ENCODE peak calls at places on chromosomes 6 and 20, in four cellular contexts. One of them, this sample, is unnamed.

GRCh38 chr6:131125431-131125830 is 9.8 kb upstream of the AKAP7 start:
- DNase-seq in HCT116: no peak
- DNase-seq in K562: no peak
- DNase-seq in HepG2: no peak
- DNase-seq in this sample: no peak

GRCh38 chr20:63750807-63751470 is 11.4 kb downstream of the SLC2A4RG start:
- DNase-seq in HepG2: no peak
- DNase-seq in HCT116: no peak
- DNase-seq in K562: peak; percentile 45
- DNase-seq in this sample: no peak

GRCh38 chr6:14664616-14665315 is 547.2 kb downstream of the CD83 start:
- DNase-seq in HCT116: no peak
- DNase-seq in HepG2: no peak
- DNase-seq in K562: no peak
- DNase-seq in this sample: no peak

GRCh38 chr6:99138445-99138844 is 190.7 kb upstream of the FBXL4 start:
- DNase-seq in K562: no peak
- DNase-seq in HepG2: no peak
- DNase-seq in HCT116: no peak
- DNase-seq in this sample: no peak

GRCh38 chr6:133456934-133457333 is 215.8 kb downstream of the EYA4 start:
- DNase-seq in HCT116: no peak
- DNase-seq in K562: no peak
- DNase-seq in HepG2: no peak
- DNase-seq in this sample: no peak

GRCh38 chr6:78746457-78746856 is 120.9 kb upstream of the IRAK1BP1 start:
- DNase-seq in K562: no peak
- DNase-seq in HCT116: no peak
- DNase-seq in HepG2: no peak
- DNase-seq in this sample: no peak

GRCh38 chr6:148347076-148348054 is 4.7 kb downstream of the SASH1 start:
- DNase-seq in HepG2: no peak
- DNase-seq in K562: no peak
- DNase-seq in HCT116: no peak
- DNase-seq in this sample: no peak

GRCh38 chr6:43669922-43670622 is 17.5 kb downstream of the MRPS18A start:
- DNase-seq in K562: peak; percentile 76
- DNase-seq in HepG2: no peak
- DNase-seq in HCT116: no peak
- DNase-seq in this sample: no peak

GRCh38 chr20:57398231-57398821 is 7.1 kb downstream of the RBM38 start:
- DNase-seq in HCT116: no peak
- DNase-seq in K562: no peak
- DNase-seq in HepG2: no peak
- DNase-seq in this sample: no peak

GRCh38 chr20:63215101-63216040 is 560 bp downstream of the YTHDF1 start:
- DNase-seq in HCT116: no peak
- DNase-seq in HepG2: peak; percentile 79
- DNase-seq in K562: peak; percentile 68
- DNase-seq in this sample: no peak

GRCh38 chr6:228881-229651 is 63.2 kb upstream of the DUSP22 start:
- DNase-seq in K562: no peak
- DNase-seq in HCT116: no peak
- DNase-seq in HepG2: no peak
- DNase-seq in this sample: no peak

DNA sequence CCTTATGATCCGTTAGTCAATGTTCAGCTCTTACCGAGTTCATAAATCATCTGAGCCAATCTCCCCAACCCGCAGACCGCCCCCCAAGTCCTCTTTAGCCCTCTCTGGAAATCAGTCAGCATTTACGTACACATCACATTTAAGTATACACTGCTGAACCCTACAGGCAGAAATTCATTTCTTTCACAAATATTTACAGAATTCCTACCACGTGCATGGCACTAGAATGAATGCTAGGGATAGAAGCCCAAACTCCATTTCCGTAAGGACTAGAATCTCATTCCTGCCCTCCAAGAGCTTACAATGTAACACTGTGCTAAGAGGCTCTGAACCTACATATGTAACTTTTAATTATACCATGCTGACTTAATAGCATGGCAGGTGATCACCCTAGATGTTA is 1.8 kb downstream of the OSER1 start:
- DNase-seq in HCT116: no peak
- DNase-seq in HepG2: peak; percentile 82
- DNase-seq in K562: peak; percentile 25
- DNase-seq in this sample: no peak
- TF ChIP-seq TCF7L2 in HCT116: no peak
- TF ChIP-seq TCF7L2 in HepG2: no peak
- TF ChIP-seq TCF7L2 in K562: no peak
- TF ChIP-seq TCF7L2 in this sample: no peak

DNA sequence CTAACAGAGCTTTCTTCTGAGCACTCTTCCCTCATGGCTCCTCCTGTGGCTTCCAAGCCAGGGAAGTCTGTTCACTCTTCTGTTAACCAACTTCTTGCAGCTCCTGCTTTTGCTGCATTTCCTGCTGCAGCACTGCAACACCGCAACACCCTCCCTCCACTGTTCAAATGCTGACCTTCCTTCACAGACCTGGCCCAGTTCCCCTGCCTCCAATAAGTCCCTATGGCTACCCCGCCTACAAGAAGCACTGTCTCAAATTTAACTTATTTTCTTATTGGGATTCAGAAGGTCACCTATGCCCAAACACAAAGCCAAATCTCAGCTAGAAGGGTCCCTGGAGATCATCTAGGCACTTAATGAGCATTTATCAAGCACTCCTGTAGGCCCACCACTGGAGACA is 44.6 kb downstream of the ELMO2 start:
- DNase-seq in K562: no peak
- DNase-seq in HCT116: no peak
- DNase-seq in HepG2: no peak
- DNase-seq in this sample: no peak
- H3K4me3 ChIP-seq in K562: no peak overlapping the region
- H3K4me3 ChIP-seq in HCT116: no peak overlapping the region
- H3K4me3 ChIP-seq in HepG2: no peak overlapping the region
- H3K4me3 ChIP-seq in this sample: no peak overlapping the region

GRCh38 chr20:36614781-36615557 is 9.4 kb downstream of the RAB5IF start:
- DNase-seq in HepG2: no peak
- DNase-seq in HCT116: no peak
- DNase-seq in K562: no peak
- DNase-seq in this sample: no peak
- TF ChIP-seq TCF7L2 in HepG2: no peak
- TF ChIP-seq TCF7L2 in HCT116: no peak
- TF ChIP-seq TCF7L2 in K562: no peak
- TF ChIP-seq TCF7L2 in this sample: no peak

GRCh38 chr6:154319231-154319858 is 37.3 kb downstream of the IPCEF1 start:
- DNase-seq in HepG2: no peak
- DNase-seq in K562: no peak
- DNase-seq in HCT116: no peak
- DNase-seq in this sample: no peak
- H3K4me3 ChIP-seq in HepG2: no peak overlapping the region
- H3K4me3 ChIP-seq in K562: no peak overlapping the region
- H3K4me3 ChIP-seq in HCT116: no peak overlapping the region
- H3K4me3 ChIP-seq in this sample: no peak overlapping the region

GRCh38 chr20:1906361-1907051 is 11.3 kb downstream of the SIRPA start:
- DNase-seq in HepG2: no peak
- DNase-seq in HCT116: no peak
- DNase-seq in K562: no peak
- DNase-seq in this sample: no peak
- TF ChIP-seq TCF7L2 in HepG2: no peak
- TF ChIP-seq TCF7L2 in HCT116: no peak
- TF ChIP-seq TCF7L2 in K562: no peak
- TF ChIP-seq TCF7L2 in this sample: no peak

GRCh38 chr20:16366548-16366947 is 206.7 kb downstream of the KIF16B start:
- DNase-seq in K562: no peak
- DNase-seq in HepG2: no peak
- DNase-seq in HCT116: no peak
- DNase-seq in this sample: no peak

GRCh38 chr20:16363832-16364687 is 209.2 kb downstream of the KIF16B start:
- DNase-seq in HCT116: no peak
- DNase-seq in HepG2: no peak
- DNase-seq in K562: no peak
- DNase-seq in this sample: no peak

GRCh38 chr20:16360668-16361067 is 212.6 kb downstream of the KIF16B start:
- DNase-seq in HepG2: no peak
- DNase-seq in K562: no peak
- DNase-seq in HCT116: no peak
- DNase-seq in this sample: no peak

GRCh38 chr20:16367948-16368560 is 205.2 kb downstream of the KIF16B start:
- DNase-seq in K562: no peak
- DNase-seq in HepG2: no peak
- DNase-seq in HCT116: no peak
- DNase-seq in this sample: no peak

GRCh38 chr20:16362642-16363041 is 210.6 kb downstream of the KIF16B start:
- DNase-seq in HCT116: no peak
- DNase-seq in K562: no peak
- DNase-seq in HepG2: no peak
- DNase-seq in this sample: no peak
- H3K4me3 ChIP-seq in HCT116: no peak overlapping the region
- H3K4me3 ChIP-seq in K562: no peak overlapping the region
- H3K4me3 ChIP-seq in HepG2: no peak overlapping the region
- H3K4me3 ChIP-seq in this sample: no peak overlapping the region

GRCh38 chr6:15677822-15678221 is 15.0 kb upstream of the DTNBP1 start:
- DNase-seq in K562: no peak
- DNase-seq in HCT116: no peak
- DNase-seq in HepG2: no peak
- DNase-seq in this sample: no peak
- TF ChIP-seq TCF7L2 in K562: no peak
- TF ChIP-seq TCF7L2 in HCT116: no peak
- TF ChIP-seq TCF7L2 in HepG2: no peak
- TF ChIP-seq TCF7L2 in this sample: no peak

GRCh38 chr6:4974962-4975361 is 28.9 kb downstream of the RPP40 start:
- DNase-seq in K562: no peak
- DNase-seq in HepG2: no peak
- DNase-seq in HCT116: no peak
- DNase-seq in this sample: no peak

GRCh38 chr6:4971851-4972250 is 32.0 kb downstream of the RPP40 start:
- DNase-seq in HepG2: no peak
- DNase-seq in HCT116: no peak
- DNase-seq in K562: no peak
- DNase-seq in this sample: no peak

GRCh38 chr6:4972438-4972837 is 31.4 kb downstream of the RPP40 start:
- DNase-seq in K562: no peak
- DNase-seq in HepG2: no peak
- DNase-seq in HCT116: no peak
- DNase-seq in this sample: no peak

GRCh38 chr6:4973415-4973814 is 30.4 kb downstream of the RPP40 start:
- DNase-seq in HepG2: no peak
- DNase-seq in HCT116: no peak
- DNase-seq in K562: no peak
- DNase-seq in this sample: no peak

GRCh38 chr6:4973972-4974885 is 29.6 kb downstream of the RPP40 start:
- DNase-seq in K562: peak; percentile 29
- DNase-seq in HCT116: no peak
- DNase-seq in HepG2: no peak
- DNase-seq in this sample: no peak
- H3K4me3 ChIP-seq in K562: no peak overlapping the region
- H3K4me3 ChIP-seq in HCT116: no peak overlapping the region
- H3K4me3 ChIP-seq in HepG2: no peak overlapping the region
- H3K4me3 ChIP-seq in this sample: no peak overlapping the region

DNA sequence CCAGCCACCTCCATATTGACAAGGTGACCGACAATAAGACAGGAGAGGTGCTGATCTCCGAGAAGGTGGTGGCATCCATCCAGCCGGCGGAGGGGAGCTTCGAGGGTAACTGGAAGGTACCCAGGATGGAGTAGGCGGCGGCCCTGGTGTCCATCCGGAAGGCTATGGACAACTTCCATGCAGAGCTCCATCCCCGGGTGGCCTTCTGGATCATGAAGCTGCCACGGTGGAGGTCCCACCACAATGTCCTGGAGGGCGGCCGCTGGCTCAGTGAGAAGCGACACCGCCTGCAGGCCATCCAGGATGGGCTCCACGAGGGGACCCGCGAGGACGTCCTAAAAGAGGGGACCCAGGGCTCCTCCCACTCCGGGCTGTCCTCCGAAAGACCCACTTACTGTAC is 17.0 kb downstream of the DEFB115 start:
- DNase-seq in K562: no peak
- DNase-seq in HCT116: no peak
- DNase-seq in HepG2: no peak
- DNase-seq in this sample: no peak
- TF ChIP-seq TCF7L2 in K562: no peak
- TF ChIP-seq TCF7L2 in HCT116: no peak
- TF ChIP-seq TCF7L2 in HepG2: no peak
- TF ChIP-seq TCF7L2 in this sample: no peak

This sample was measured in Panc1.